ENCODE peak calls at places on chromosomes 4 and X, in seven cellular contexts. Y is neural progenitor cell, M is spleen, I is A549, U is right lobe of liver, X is tibial artery, G is HCT116. S is an unnamed sample. For H3K4me1, the result is how much of the 10 kb centered on the place peaks cover.

GRCh38 chrX:99719140-99719539 is 690.9 kb downstream of the PCDH19 start:
- DNase-seq in Y (no peak), M (no peak), I (no peak), U (no peak), X (no peak), G (no peak), S (no peak)

GRCh38 chrX:53681661-53682060 is 4.9 kb downstream of the HUWE1 start:
- DNase-seq in Y (no peak), M (no peak), I (no peak), U (no peak), X (no peak), G (no peak), S (no peak)

GRCh38 chr4:19592391-19592790 is 659.3 kb upstream of the SLIT2 start:
- DNase-seq in Y (no peak), M (no peak), I (no peak), U (no peak), X (no peak), G (no peak), S (no peak)

GRCh38 chr4:182103614-182104319 is 139.4 kb upstream of the TENM3 start:
- DNase-seq in Y (no peak), M (no peak), I (no peak), U (no peak), X (no peak), G (no peak), S (no peak)

GRCh38 chr4:180449395-180449956 is 1793.7 kb upstream of the TENM3 start:
- DNase-seq in Y (peak), M (no peak), I (peak), U (no peak), X (no peak), G (peak), S (peak)

GRCh38 chrX:153882086-153882498 is 3.9 kb downstream of the L1CAM start:
- DNase-seq in Y (no peak), M (no peak), I (no peak), U (no peak), X (no peak), G (no peak), S (peak)

GRCh38 chrX:74520896-74521295 is 93.5 kb downstream of the RLIM start:
- DNase-seq in Y (no peak), M (no peak), I (no peak), U (no peak), X (no peak), G (no peak), S (no peak)

GRCh38 chr4:39528056-39528465 is 822 bp upstream of the UGDH start:
- DNase-seq in Y (no peak), M (no peak), I (peak), U (no peak), X (peak), G (no peak), S (no peak)

GRCh38 chr4:17502764-17503163 is 9.1 kb downstream of the QDPR start:
- DNase-seq in Y (no peak), M (no peak), I (no peak), U (no peak), X (no peak), G (no peak), S (no peak)

GRCh38 chrX:2627272-2627867 is 63.7 kb upstream of the CD99 start:
- DNase-seq in Y (peak), M (no peak), I (peak), U (no peak), X (peak), G (peak), S (peak)

GRCh38 chr4:184350964-184351363 is 123.4 kb downstream of the IRF2 start:
- DNase-seq in Y (no peak), M (no peak), I (no peak), U (no peak), X (no peak), G (no peak), S (no peak)
- H3K4me1 ChIP-seq in Y (under half), M (half or more), I (under half), U (half or more), X (under half), G (under half), S (under half)

GRCh38 chr4:186778134-186778533 is 54.5 kb upstream of the FAT1 start:
- DNase-seq in Y (no peak), M (no peak), I (no peak), U (no peak), X (no peak), G (no peak), S (no peak)
- TF ChIP-seq CTCF in Y (no peak), M (no peak), I (no peak), U (no peak), X (no peak), G (peak), S (no peak)

GRCh38 chrX:71532078-71532752 is 689 bp upstream of the OGT start:
- DNase-seq in Y (peak), M (no peak), I (peak), U (no peak), X (no peak), G (no peak), S (no peak)
- H3K4me3 ChIP-seq in Y (peak), M (peak), I (peak), U (peak), X (peak), G (peak), S (peak)

DNA sequence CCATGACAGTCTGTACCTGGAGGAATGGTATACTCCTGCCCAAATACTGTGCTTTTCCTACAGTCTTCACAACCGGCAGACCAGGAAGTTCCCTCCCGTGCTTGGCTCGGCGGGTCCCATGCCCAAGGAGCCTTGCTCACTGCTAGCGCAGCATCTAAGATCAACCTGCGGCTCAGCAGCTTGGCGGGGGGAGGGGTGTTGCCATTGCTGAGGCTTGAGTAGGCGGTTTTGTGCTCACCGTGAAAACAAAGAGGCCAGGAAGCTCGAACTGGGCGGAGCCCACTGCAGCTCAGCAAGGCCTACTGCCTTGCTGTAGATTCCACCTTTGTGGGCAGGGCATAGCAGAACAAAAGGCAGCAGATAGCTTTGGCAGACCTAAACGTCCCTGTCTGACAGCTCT is 152.7 kb downstream of the TEX11 start:
- DNase-seq in Y (peak), M (peak), I (no peak), U (no peak), X (no peak), G (no peak), S (no peak)
- H3K4me1 ChIP-seq in Y (under half), M (under half), I (under half), U (under half), X (under half), G (under half), S (under half)

DNA sequence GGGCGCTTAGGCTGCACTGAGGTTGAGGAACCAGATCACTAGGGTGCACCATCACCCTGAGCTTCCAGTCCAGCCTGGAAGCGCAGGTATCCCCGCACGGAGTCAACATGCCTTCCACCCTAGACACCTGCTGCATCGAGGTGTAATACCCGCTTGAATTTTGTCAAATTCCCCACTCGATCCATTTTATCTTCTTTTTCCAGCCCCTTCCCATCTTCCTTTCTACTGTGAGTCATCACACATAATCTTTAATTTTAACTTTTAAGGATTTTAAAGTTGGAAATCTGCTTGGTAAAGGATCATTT is 824 bp downstream of the PLK4 start:
- DNase-seq in Y (no peak), M (no peak), I (no peak), U (no peak), X (no peak), G (no peak), S (no peak)
- TF ChIP-seq CTCF in Y (no peak), M (no peak), I (no peak), U (no peak), X (no peak), G (no peak), S (peak)

GRCh38 chr4:2040391-2041233 is 18.5 kb upstream of the NAT8L start:
- DNase-seq in Y (peak), M (peak), I (no peak), U (peak), X (no peak), G (no peak), S (peak)
- H3K4me3 ChIP-seq in Y (peak), M (peak), I (peak), U (peak), X (no peak), G (peak), S (peak)

GRCh38 chr4:138209094-138209493 is 33.1 kb downstream of the SLC7A11 start:
- DNase-seq in Y (no peak), M (no peak), I (no peak), U (no peak), X (no peak), G (no peak), S (no peak)

GRCh38 chr4:138202686-138203085 is 39.5 kb downstream of the SLC7A11 start:
- DNase-seq in Y (no peak), M (no peak), I (no peak), U (no peak), X (no peak), G (no peak), S (no peak)

GRCh38 chr4:138205531-138206233 is 36.5 kb downstream of the SLC7A11 start:
- DNase-seq in Y (no peak), M (no peak), I (no peak), U (no peak), X (no peak), G (no peak), S (no peak)

GRCh38 chr4:138200236-138200590 is 41.9 kb downstream of the SLC7A11 start:
- DNase-seq in Y (no peak), M (no peak), I (no peak), U (no peak), X (no peak), G (no peak), S (no peak)

GRCh38 chr4:138204507-138204906 is 37.6 kb downstream of the SLC7A11 start:
- DNase-seq in Y (no peak), M (no peak), I (no peak), U (no peak), X (no peak), G (no peak), S (no peak)
- H3K4me1 ChIP-seq in Y (under half), M (under half), I (half or more), U (under half), X (under half), G (under half), S (under half)

GRCh38 chr4:73593631-73594241 is 26.5 kb downstream of the RASSF6 start:
- DNase-seq in Y (peak), M (no peak), I (no peak), U (no peak), X (no peak), G (peak), S (no peak)
- TF ChIP-seq CTCF in Y (peak), M (peak), I (peak), U (peak), X (peak), G (peak), S (peak)

GRCh38 chrX:72019487-72019886 is 108.8 kb downstream of the NHSL2 start:
- DNase-seq in Y (no peak), M (no peak), I (no peak), U (no peak), X (no peak), G (no peak), S (no peak)

GRCh38 chrX:72020204-72020603 is 109.6 kb downstream of the NHSL2 start:
- DNase-seq in Y (no peak), M (no peak), I (no peak), U (no peak), X (no peak), G (no peak), S (no peak)

GRCh38 chrX:72020788-72021187 is 110.1 kb downstream of the NHSL2 start:
- DNase-seq in Y (no peak), M (no peak), I (no peak), U (no peak), X (no peak), G (no peak), S (no peak)

GRCh38 chrX:72016881-72017783 is 106.5 kb downstream of the NHSL2 start:
- DNase-seq in Y (no peak), M (no peak), I (no peak), U (no peak), X (no peak), G (no peak), S (no peak)

DNA sequence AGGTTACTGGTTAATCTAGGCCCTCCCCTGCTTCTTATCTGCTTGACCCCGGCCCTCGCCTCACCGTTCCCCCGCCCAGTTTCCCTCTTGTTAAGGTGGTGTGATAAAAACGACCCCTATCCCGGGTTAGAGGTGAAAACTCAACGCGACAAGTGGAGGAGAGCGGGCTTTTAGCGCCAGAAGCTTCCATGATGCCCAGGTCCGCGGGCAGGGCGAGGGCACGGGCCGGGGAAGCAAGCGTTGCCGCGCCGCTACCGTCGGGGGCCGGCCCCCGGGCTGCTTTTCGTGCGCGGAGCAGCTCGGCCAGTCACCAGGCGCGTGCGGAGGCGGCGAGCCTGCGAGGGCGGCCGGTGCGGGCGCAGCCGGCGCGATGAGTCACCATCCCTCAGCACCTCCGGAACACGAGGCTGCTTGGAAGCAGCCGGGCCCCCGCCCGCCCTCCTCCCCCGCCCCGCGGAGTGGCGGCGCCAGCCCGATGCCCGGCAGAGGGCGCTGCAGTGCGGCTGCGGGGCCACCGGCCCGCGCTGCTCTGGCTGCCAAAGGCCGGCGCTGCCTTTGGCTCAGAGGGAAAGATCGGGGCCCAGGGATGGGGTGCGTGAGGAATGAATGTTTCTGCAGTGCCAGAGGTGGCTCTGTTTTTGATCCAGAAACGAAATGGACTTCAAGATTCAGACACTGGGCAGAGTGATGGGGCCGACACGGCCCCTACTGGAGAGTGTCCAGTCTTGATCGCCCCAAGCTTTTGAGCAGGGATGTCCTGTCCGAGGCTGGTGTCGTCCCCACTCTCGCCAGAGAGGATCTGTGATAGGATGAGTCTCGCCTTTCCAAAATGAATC is 107.8 kb downstream of the NHSL2 start:
- DNase-seq in Y (peak), M (peak), I (peak), U (peak), X (peak), G (peak), S (peak)
- H3K4me3 ChIP-seq in Y (peak), M (no peak), I (peak), U (no peak), X (peak), G (peak), S (peak)

GRCh38 chr4:77782102-77782835 is 36.9 kb downstream of the CNOT6L start:
- DNase-seq in Y (no peak), M (no peak), I (no peak), U (no peak), X (no peak), G (no peak), S (no peak)
- H3K4me1 ChIP-seq in Y (under half), M (half or more), I (under half), U (under half), X (under half), G (under half), S (under half)